ENCODE peak calls at places on chromosomes 1 and 21, in five cellular contexts. One of them, this sample, is unnamed.

GRCh38 chr1:228527596-228527995 is 40.4 kb downstream of the RNF187 start:
- ATAC-seq in left lung: no peak
- ATAC-seq in stimulated activated naive B cell treated with anti-CD40 and anti-IgM and Interleukin-4, amounts not matched to agents 10 μg/mL and 1 μg/mL and 100 μg/mL, for 72 hours: peak
- ATAC-seq in PC-3: no peak
- ATAC-seq in naive B cell: peak
- ATAC-seq in this sample: no peak

GRCh38 chr1:151281969-151282882 is at the start of gene ZNF687:
- ATAC-seq in left lung: peak
- ATAC-seq in stimulated activated naive B cell treated with anti-CD40 and anti-IgM and Interleukin-4, amounts not matched to agents 10 μg/mL and 1 μg/mL and 100 μg/mL, for 72 hours: peak
- ATAC-seq in PC-3: peak
- ATAC-seq in naive B cell: peak
- ATAC-seq in this sample: peak

GRCh38 chr1:111938123-111938522 is 51.3 kb downstream of the KCND3 start:
- ATAC-seq in left lung: no peak
- ATAC-seq in stimulated activated naive B cell treated with anti-CD40 and anti-IgM and Interleukin-4, amounts not matched to agents 10 μg/mL and 1 μg/mL and 100 μg/mL, for 72 hours: no peak
- ATAC-seq in PC-3: no peak
- ATAC-seq in naive B cell: no peak
- ATAC-seq in this sample: no peak

GRCh38 chr1:240084749-240085148 is 6.9 kb upstream of the FMN2 start:
- ATAC-seq in left lung: no peak
- ATAC-seq in stimulated activated naive B cell treated with anti-CD40 and anti-IgM and Interleukin-4, amounts not matched to agents 10 μg/mL and 1 μg/mL and 100 μg/mL, for 72 hours: no peak
- ATAC-seq in PC-3: no peak
- ATAC-seq in naive B cell: no peak
- ATAC-seq in this sample: no peak

GRCh38 chr1:46401964-46402626 is 8.0 kb downstream of the FAAH start:
- ATAC-seq in left lung: peak
- ATAC-seq in stimulated activated naive B cell treated with anti-CD40 and anti-IgM and Interleukin-4, amounts not matched to agents 10 μg/mL and 1 μg/mL and 100 μg/mL, for 72 hours: no peak
- ATAC-seq in PC-3: peak
- ATAC-seq in naive B cell: no peak
- ATAC-seq in this sample: peak

GRCh38 chr1:205582046-205582445 is 49.8 kb downstream of the ELK4 start:
- ATAC-seq in left lung: no peak
- ATAC-seq in stimulated activated naive B cell treated with anti-CD40 and anti-IgM and Interleukin-4, amounts not matched to agents 10 μg/mL and 1 μg/mL and 100 μg/mL, for 72 hours: no peak
- ATAC-seq in PC-3: no peak
- ATAC-seq in naive B cell: no peak
- ATAC-seq in this sample: no peak

GRCh38 chr1:241782396-241782795 is 65.6 kb upstream of the EXO1 start:
- ATAC-seq in left lung: no peak
- ATAC-seq in stimulated activated naive B cell treated with anti-CD40 and anti-IgM and Interleukin-4, amounts not matched to agents 10 μg/mL and 1 μg/mL and 100 μg/mL, for 72 hours: no peak
- ATAC-seq in PC-3: peak
- ATAC-seq in naive B cell: no peak
- ATAC-seq in this sample: no peak

GRCh38 chr1:182643699-182644098 is 39.5 kb upstream of the RGS16 start:
- ATAC-seq in left lung: no peak
- ATAC-seq in stimulated activated naive B cell treated with anti-CD40 and anti-IgM and Interleukin-4, amounts not matched to agents 10 μg/mL and 1 μg/mL and 100 μg/mL, for 72 hours: no peak
- ATAC-seq in PC-3: no peak
- ATAC-seq in naive B cell: no peak
- ATAC-seq in this sample: no peak

GRCh38 chr1:91006113-91006908 is 15.5 kb downstream of the ZNF644 start:
- ATAC-seq in left lung: no peak
- ATAC-seq in stimulated activated naive B cell treated with anti-CD40 and anti-IgM and Interleukin-4, amounts not matched to agents 10 μg/mL and 1 μg/mL and 100 μg/mL, for 72 hours: peak
- ATAC-seq in PC-3: no peak
- ATAC-seq in naive B cell: peak
- ATAC-seq in this sample: no peak

GRCh38 chr21:45236481-45236880 is 51.2 kb downstream of the POFUT2 start:
- ATAC-seq in left lung: peak
- ATAC-seq in stimulated activated naive B cell treated with anti-CD40 and anti-IgM and Interleukin-4, amounts not matched to agents 10 μg/mL and 1 μg/mL and 100 μg/mL, for 72 hours: peak
- ATAC-seq in PC-3: peak
- ATAC-seq in naive B cell: no peak
- ATAC-seq in this sample: no peak

GRCh38 chr1:54887665-54888071 is 673 bp upstream of the DHCR24 start:
- ATAC-seq in left lung: peak
- ATAC-seq in stimulated activated naive B cell treated with anti-CD40 and anti-IgM and Interleukin-4, amounts not matched to agents 10 μg/mL and 1 μg/mL and 100 μg/mL, for 72 hours: no peak
- ATAC-seq in PC-3: no peak
- ATAC-seq in naive B cell: no peak
- ATAC-seq in this sample: no peak

GRCh38 chr1:6944434-6944833 is 159.2 kb downstream of the CAMTA1 start:
- ATAC-seq in left lung: no peak
- ATAC-seq in stimulated activated naive B cell treated with anti-CD40 and anti-IgM and Interleukin-4, amounts not matched to agents 10 μg/mL and 1 μg/mL and 100 μg/mL, for 72 hours: no peak
- ATAC-seq in PC-3: no peak
- ATAC-seq in naive B cell: no peak
- ATAC-seq in this sample: peak

GRCh38 chr1:210328032-210328745 is 513 bp upstream of the HHAT start:
- ATAC-seq in left lung: no peak
- ATAC-seq in stimulated activated naive B cell treated with anti-CD40 and anti-IgM and Interleukin-4, amounts not matched to agents 10 μg/mL and 1 μg/mL and 100 μg/mL, for 72 hours: peak
- ATAC-seq in PC-3: peak
- ATAC-seq in naive B cell: no peak
- ATAC-seq in this sample: no peak

GRCh38 chr21:39104911-39105310 is 78.3 kb downstream of the PSMG1 start:
- ATAC-seq in left lung: no peak
- ATAC-seq in stimulated activated naive B cell treated with anti-CD40 and anti-IgM and Interleukin-4, amounts not matched to agents 10 μg/mL and 1 μg/mL and 100 μg/mL, for 72 hours: no peak
- ATAC-seq in PC-3: no peak
- ATAC-seq in naive B cell: no peak
- ATAC-seq in this sample: no peak

GRCh38 chr1:65813956-65814355 is 21.3 kb downstream of the PDE4B start:
- ATAC-seq in left lung: no peak
- ATAC-seq in stimulated activated naive B cell treated with anti-CD40 and anti-IgM and Interleukin-4, amounts not matched to agents 10 μg/mL and 1 μg/mL and 100 μg/mL, for 72 hours: no peak
- ATAC-seq in PC-3: no peak
- ATAC-seq in naive B cell: no peak
- ATAC-seq in this sample: no peak

GRCh38 chr1:82492168-82492567 is 691.4 kb downstream of the ADGRL2 start:
- ATAC-seq in left lung: peak
- ATAC-seq in stimulated activated naive B cell treated with anti-CD40 and anti-IgM and Interleukin-4, amounts not matched to agents 10 μg/mL and 1 μg/mL and 100 μg/mL, for 72 hours: no peak
- ATAC-seq in PC-3: no peak
- ATAC-seq in naive B cell: no peak
- ATAC-seq in this sample: no peak

GRCh38 chr1:198147216-198147615 is 9.6 kb upstream of the NEK7 start:
- ATAC-seq in left lung: no peak
- ATAC-seq in stimulated activated naive B cell treated with anti-CD40 and anti-IgM and Interleukin-4, amounts not matched to agents 10 μg/mL and 1 μg/mL and 100 μg/mL, for 72 hours: no peak
- ATAC-seq in PC-3: no peak
- ATAC-seq in naive B cell: no peak
- ATAC-seq in this sample: no peak

GRCh38 chr1:39699419-39699818 is 8.2 kb upstream of the HPCAL4 start:
- ATAC-seq in left lung: no peak
- ATAC-seq in stimulated activated naive B cell treated with anti-CD40 and anti-IgM and Interleukin-4, amounts not matched to agents 10 μg/mL and 1 μg/mL and 100 μg/mL, for 72 hours: no peak
- ATAC-seq in PC-3: no peak
- ATAC-seq in naive B cell: no peak
- ATAC-seq in this sample: no peak

GRCh38 chr1:198304431-198304830 is 147.6 kb downstream of the NEK7 start:
- ATAC-seq in left lung: no peak
- ATAC-seq in stimulated activated naive B cell treated with anti-CD40 and anti-IgM and Interleukin-4, amounts not matched to agents 10 μg/mL and 1 μg/mL and 100 μg/mL, for 72 hours: no peak
- ATAC-seq in PC-3: no peak
- ATAC-seq in naive B cell: no peak
- ATAC-seq in this sample: no peak

GRCh38 chr1:172375227-172375631 is 45.3 kb upstream of the C1orf105 start:
- ATAC-seq in left lung: no peak
- ATAC-seq in stimulated activated naive B cell treated with anti-CD40 and anti-IgM and Interleukin-4, amounts not matched to agents 10 μg/mL and 1 μg/mL and 100 μg/mL, for 72 hours: no peak
- ATAC-seq in PC-3: no peak
- ATAC-seq in naive B cell: no peak
- ATAC-seq in this sample: no peak

GRCh38 chr21:28754862-28755261 is 237.8 kb downstream of the LTN1 start:
- ATAC-seq in left lung: no peak
- ATAC-seq in stimulated activated naive B cell treated with anti-CD40 and anti-IgM and Interleukin-4, amounts not matched to agents 10 μg/mL and 1 μg/mL and 100 μg/mL, for 72 hours: no peak
- ATAC-seq in PC-3: no peak
- ATAC-seq in naive B cell: no peak
- ATAC-seq in this sample: no peak

GRCh38 chr1:183514235-183514634 is 41.9 kb downstream of the SMG7 start:
- ATAC-seq in left lung: no peak
- ATAC-seq in stimulated activated naive B cell treated with anti-CD40 and anti-IgM and Interleukin-4, amounts not matched to agents 10 μg/mL and 1 μg/mL and 100 μg/mL, for 72 hours: no peak
- ATAC-seq in PC-3: peak
- ATAC-seq in naive B cell: no peak
- ATAC-seq in this sample: no peak

GRCh38 chr1:155107309-155108283 is 20.1 kb upstream of the EFNA1 start:
- ATAC-seq in left lung: no peak
- ATAC-seq in stimulated activated naive B cell treated with anti-CD40 and anti-IgM and Interleukin-4, amounts not matched to agents 10 μg/mL and 1 μg/mL and 100 μg/mL, for 72 hours: no peak
- ATAC-seq in PC-3: peak
- ATAC-seq in naive B cell: no peak
- ATAC-seq in this sample: no peak

GRCh38 chr1:40273547-40274166 is 15.6 kb downstream of the ZMPSTE24 start:
- ATAC-seq in left lung: no peak
- ATAC-seq in stimulated activated naive B cell treated with anti-CD40 and anti-IgM and Interleukin-4, amounts not matched to agents 10 μg/mL and 1 μg/mL and 100 μg/mL, for 72 hours: no peak
- ATAC-seq in PC-3: no peak
- ATAC-seq in naive B cell: no peak
- ATAC-seq in this sample: no peak

GRCh38 chr1:67840449-67840848 is 7.2 kb upstream of the GNG12 start:
- ATAC-seq in left lung: peak
- ATAC-seq in stimulated activated naive B cell treated with anti-CD40 and anti-IgM and Interleukin-4, amounts not matched to agents 10 μg/mL and 1 μg/mL and 100 μg/mL, for 72 hours: no peak
- ATAC-seq in PC-3: peak
- ATAC-seq in naive B cell: no peak
- ATAC-seq in this sample: no peak

GRCh38 chr1:202228484-202229122 is 35.0 kb downstream of the LGR6 start:
- ATAC-seq in left lung: no peak
- ATAC-seq in stimulated activated naive B cell treated with anti-CD40 and anti-IgM and Interleukin-4, amounts not matched to agents 10 μg/mL and 1 μg/mL and 100 μg/mL, for 72 hours: peak
- ATAC-seq in PC-3: no peak
- ATAC-seq in naive B cell: no peak
- ATAC-seq in this sample: peak

GRCh38 chr1:28078680-28079626 is 9.5 kb downstream of the EYA3 start:
- ATAC-seq in left lung: peak
- ATAC-seq in stimulated activated naive B cell treated with anti-CD40 and anti-IgM and Interleukin-4, amounts not matched to agents 10 μg/mL and 1 μg/mL and 100 μg/mL, for 72 hours: no peak
- ATAC-seq in PC-3: peak
- ATAC-seq in naive B cell: no peak
- ATAC-seq in this sample: no peak

GRCh38 chr1:16296643-16297042 is 55.6 kb downstream of the FBXO42 start:
- ATAC-seq in left lung: no peak
- ATAC-seq in stimulated activated naive B cell treated with anti-CD40 and anti-IgM and Interleukin-4, amounts not matched to agents 10 μg/mL and 1 μg/mL and 100 μg/mL, for 72 hours: peak
- ATAC-seq in PC-3: no peak
- ATAC-seq in naive B cell: no peak
- ATAC-seq in this sample: no peak

GRCh38 chr1:24526940-24527542 is 24.4 kb downstream of the RCAN3 start:
- ATAC-seq in left lung: no peak
- ATAC-seq in stimulated activated naive B cell treated with anti-CD40 and anti-IgM and Interleukin-4, amounts not matched to agents 10 μg/mL and 1 μg/mL and 100 μg/mL, for 72 hours: no peak
- ATAC-seq in PC-3: peak
- ATAC-seq in naive B cell: peak
- ATAC-seq in this sample: no peak

GRCh38 chr1:101237229-101237837 is 514 bp downstream of the S1PR1 start:
- ATAC-seq in left lung: peak
- ATAC-seq in stimulated activated naive B cell treated with anti-CD40 and anti-IgM and Interleukin-4, amounts not matched to agents 10 μg/mL and 1 μg/mL and 100 μg/mL, for 72 hours: no peak
- ATAC-seq in PC-3: peak
- ATAC-seq in naive B cell: peak
- ATAC-seq in this sample: peak